ENCODE peak calls at places on chromosomes 6 and 20, in seven cellular contexts. One of them, this sample, is unnamed.

GRCh38 chr6:35071347-35071994 is 69.7 kb downstream of the TCP11 start:
- DNase-seq in HCT116: no peak
- DNase-seq in adrenal gland: no peak
- DNase-seq in uterus: no peak
- DNase-seq in ovary: no peak
- DNase-seq in IMR-90: no peak
- DNase-seq in transverse colon: no peak
- DNase-seq in this sample: no peak

GRCh38 chr20:50534567-50534966 is 24.4 kb downstream of the PTPN1 start:
- DNase-seq in HCT116: no peak
- DNase-seq in adrenal gland: peak
- DNase-seq in uterus: no peak
- DNase-seq in ovary: peak
- DNase-seq in IMR-90: peak
- DNase-seq in transverse colon: no peak
- DNase-seq in this sample: no peak

GRCh38 chr20:45448250-45448649 is 21.3 kb upstream of the WFDC2 start:
- DNase-seq in HCT116: no peak
- DNase-seq in adrenal gland: no peak
- DNase-seq in uterus: no peak
- DNase-seq in ovary: no peak
- DNase-seq in IMR-90: no peak
- DNase-seq in transverse colon: no peak
- DNase-seq in this sample: no peak

GRCh38 chr20:3741846-3742458 is 9.5 kb downstream of the HSPA12B start:
- DNase-seq in HCT116: no peak
- DNase-seq in adrenal gland: no peak
- DNase-seq in uterus: no peak
- DNase-seq in ovary: no peak
- DNase-seq in IMR-90: no peak
- DNase-seq in transverse colon: no peak
- DNase-seq in this sample: no peak

GRCh38 chr20:20237093-20237959 is 130.6 kb upstream of the INSM1 start:
- DNase-seq in HCT116: peak
- DNase-seq in adrenal gland: peak
- DNase-seq in uterus: no peak
- DNase-seq in ovary: no peak
- DNase-seq in IMR-90: peak
- DNase-seq in transverse colon: peak
- DNase-seq in this sample: no peak

GRCh38 chr6:133609404-133610270 is 279.3 kb upstream of the TCF21 start:
- DNase-seq in HCT116: peak
- DNase-seq in adrenal gland: no peak
- DNase-seq in uterus: no peak
- DNase-seq in ovary: no peak
- DNase-seq in IMR-90: peak
- DNase-seq in transverse colon: no peak
- DNase-seq in this sample: no peak

GRCh38 chr6:100209323-100210137 is 215.5 kb upstream of the MCHR2 start:
- DNase-seq in HCT116: no peak
- DNase-seq in adrenal gland: no peak
- DNase-seq in uterus: no peak
- DNase-seq in ovary: no peak
- DNase-seq in IMR-90: peak
- DNase-seq in transverse colon: no peak
- DNase-seq in this sample: no peak

GRCh38 chr6:130632897-130633296 is 194.3 kb upstream of the SMLR1 start:
- DNase-seq in HCT116: no peak
- DNase-seq in adrenal gland: no peak
- DNase-seq in uterus: no peak
- DNase-seq in ovary: no peak
- DNase-seq in IMR-90: no peak
- DNase-seq in transverse colon: no peak
- DNase-seq in this sample: no peak

GRCh38 chr20:60210779-60211617 is 252.8 kb downstream of the CDH26 start:
- DNase-seq in HCT116: peak
- DNase-seq in adrenal gland: peak
- DNase-seq in uterus: peak
- DNase-seq in ovary: peak
- DNase-seq in IMR-90: peak
- DNase-seq in transverse colon: peak
- DNase-seq in this sample: peak

GRCh38 chr6:166655251-166655650 is 28.2 kb upstream of the RPS6KA2 start:
- DNase-seq in HCT116: no peak
- DNase-seq in adrenal gland: no peak
- DNase-seq in uterus: no peak
- DNase-seq in ovary: no peak
- DNase-seq in IMR-90: no peak
- DNase-seq in transverse colon: no peak
- DNase-seq in this sample: no peak

GRCh38 chr6:39950125-39950720 is 16.0 kb upstream of the MOCS1 start:
- DNase-seq in HCT116: no peak
- DNase-seq in adrenal gland: no peak
- DNase-seq in uterus: no peak
- DNase-seq in ovary: no peak
- DNase-seq in IMR-90: no peak
- DNase-seq in transverse colon: no peak
- DNase-seq in this sample: no peak

GRCh38 chr6:2990179-2990931 is 9.3 kb upstream of the NQO2 start:
- DNase-seq in HCT116: no peak
- DNase-seq in adrenal gland: peak
- DNase-seq in uterus: no peak
- DNase-seq in ovary: peak
- DNase-seq in IMR-90: no peak
- DNase-seq in transverse colon: peak
- DNase-seq in this sample: no peak

GRCh38 chr6:19399406-19399805 is 437.8 kb upstream of the ID4 start:
- DNase-seq in HCT116: no peak
- DNase-seq in adrenal gland: no peak
- DNase-seq in uterus: peak
- DNase-seq in ovary: peak
- DNase-seq in IMR-90: peak
- DNase-seq in transverse colon: no peak
- DNase-seq in this sample: no peak

GRCh38 chr6:31634969-31635575 is 14.6 kb downstream of the PRRC2A start:
- DNase-seq in HCT116: no peak
- DNase-seq in adrenal gland: no peak
- DNase-seq in uterus: no peak
- DNase-seq in ovary: no peak
- DNase-seq in IMR-90: no peak
- DNase-seq in transverse colon: no peak
- DNase-seq in this sample: no peak

GRCh38 chr6:47357827-47358226 is 48.1 kb upstream of the TNFRSF21 start:
- DNase-seq in HCT116: no peak
- DNase-seq in adrenal gland: no peak
- DNase-seq in uterus: no peak
- DNase-seq in ovary: no peak
- DNase-seq in IMR-90: no peak
- DNase-seq in transverse colon: no peak
- DNase-seq in this sample: no peak

GRCh38 chr6:21201673-21202430 is 391.7 kb upstream of the SOX4 start:
- DNase-seq in HCT116: no peak
- DNase-seq in adrenal gland: no peak
- DNase-seq in uterus: no peak
- DNase-seq in ovary: no peak
- DNase-seq in IMR-90: no peak
- DNase-seq in transverse colon: no peak
- DNase-seq in this sample: no peak

GRCh38 chr6:41337709-41338108 is 2.3 kb downstream of the NCR2 start:
- DNase-seq in HCT116: no peak
- DNase-seq in adrenal gland: no peak
- DNase-seq in uterus: no peak
- DNase-seq in ovary: no peak
- DNase-seq in IMR-90: no peak
- DNase-seq in transverse colon: no peak
- DNase-seq in this sample: no peak

GRCh38 chr6:12261502-12261901 is 28.7 kb upstream of the EDN1 start:
- DNase-seq in HCT116: no peak
- DNase-seq in adrenal gland: no peak
- DNase-seq in uterus: no peak
- DNase-seq in ovary: no peak
- DNase-seq in IMR-90: no peak
- DNase-seq in transverse colon: peak
- DNase-seq in this sample: no peak

GRCh38 chr6:31791324-31792089 is 4.0 kb downstream of the VARS1 start:
- DNase-seq in HCT116: no peak
- DNase-seq in adrenal gland: peak
- DNase-seq in uterus: peak
- DNase-seq in ovary: peak
- DNase-seq in IMR-90: peak
- DNase-seq in transverse colon: no peak
- DNase-seq in this sample: no peak

GRCh38 chr20:36346256-36346655 is 40.1 kb downstream of the DLGAP4 start:
- DNase-seq in HCT116: no peak
- DNase-seq in adrenal gland: no peak
- DNase-seq in uterus: no peak
- DNase-seq in ovary: no peak
- DNase-seq in IMR-90: no peak
- DNase-seq in transverse colon: no peak
- DNase-seq in this sample: no peak

GRCh38 chr6:170283212-170284081 is 7.4 kb downstream of the DLL1 start:
- DNase-seq in HCT116: no peak
- DNase-seq in adrenal gland: no peak
- DNase-seq in uterus: no peak
- DNase-seq in ovary: peak
- DNase-seq in IMR-90: no peak
- DNase-seq in transverse colon: no peak
- DNase-seq in this sample: no peak

DNA sequence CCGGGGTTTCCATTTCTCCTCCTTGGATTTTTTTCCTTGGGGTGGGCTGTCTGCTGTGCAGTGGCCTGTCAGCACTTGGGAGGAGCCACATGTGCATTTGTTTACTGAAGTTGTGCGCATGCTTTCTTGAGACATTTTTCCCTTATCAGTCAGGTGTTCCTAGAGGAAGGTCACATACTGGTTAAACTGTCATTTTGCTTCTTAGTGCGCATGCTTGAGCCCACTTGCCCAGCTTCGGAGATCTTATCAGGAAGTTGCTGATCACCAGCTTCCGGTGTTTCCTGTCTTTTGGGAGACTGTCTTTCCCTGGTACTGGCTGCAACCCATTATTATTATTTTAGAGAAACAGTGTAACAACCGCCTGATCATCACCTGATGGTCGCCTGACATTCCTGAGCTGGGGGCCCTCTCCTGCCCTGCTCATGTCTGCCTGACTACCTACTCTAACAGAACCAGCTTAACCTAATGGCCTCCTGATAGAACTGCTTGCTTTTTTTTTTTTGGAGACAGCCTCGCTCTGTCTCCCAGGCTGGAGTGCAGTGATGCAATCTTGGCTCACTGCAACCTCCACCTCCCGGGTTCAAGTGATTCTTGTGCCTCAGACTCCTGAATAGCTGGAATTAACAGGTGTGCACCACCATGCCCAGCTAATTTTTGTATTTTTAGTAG is 378 bp upstream of the ERVFRD-1 start:
- DNase-seq in HCT116: no peak
- DNase-seq in adrenal gland: peak
- DNase-seq in uterus: no peak
- DNase-seq in ovary: no peak
- DNase-seq in IMR-90: no peak
- DNase-seq in transverse colon: no peak
- DNase-seq in this sample: no peak
- H3K4me3 ChIP-seq in HCT116: no peak
- H3K4me3 ChIP-seq in adrenal gland: no peak
- H3K4me3 ChIP-seq in uterus: no peak
- H3K4me3 ChIP-seq in ovary: no peak
- H3K4me3 ChIP-seq in IMR-90: no peak
- H3K4me3 ChIP-seq in transverse colon: no peak
- H3K4me3 ChIP-seq in this sample: no peak

DNA sequence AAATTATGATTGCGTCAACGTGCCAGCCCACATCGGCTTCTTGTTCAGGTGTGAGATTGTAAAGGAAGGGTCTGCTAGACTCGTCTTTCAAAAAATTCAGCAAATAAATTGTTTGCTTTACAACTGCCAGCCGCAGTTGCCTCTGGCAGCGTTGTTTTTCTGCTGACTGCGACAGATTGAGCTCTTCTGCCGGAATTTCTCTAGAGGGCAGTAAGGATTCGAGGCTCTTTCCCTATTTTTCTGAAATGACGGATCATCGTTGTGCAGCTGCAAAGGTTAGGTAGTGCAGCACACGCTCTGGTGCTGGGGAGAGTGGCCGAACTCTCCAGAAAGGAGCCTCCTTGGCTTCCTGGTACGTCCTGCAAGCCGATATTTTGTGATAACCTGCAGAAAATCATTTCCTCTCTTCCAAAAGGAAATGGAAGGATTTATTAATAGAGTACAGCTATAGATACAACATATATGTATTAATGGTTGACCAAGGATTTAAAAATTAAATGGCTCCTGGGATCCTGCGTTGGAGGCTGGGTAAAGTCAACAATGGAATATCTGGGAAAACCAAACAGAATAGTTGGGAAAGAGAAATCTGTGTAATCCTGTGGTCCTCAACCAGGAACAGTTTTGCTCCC is 121.9 kb upstream of the ZFP64 start:
- DNase-seq in HCT116: peak
- DNase-seq in adrenal gland: peak
- DNase-seq in uterus: no peak
- DNase-seq in ovary: no peak
- DNase-seq in IMR-90: peak
- DNase-seq in transverse colon: no peak
- DNase-seq in this sample: peak
- TF ChIP-seq CTCF in HCT116: peak
- TF ChIP-seq CTCF in adrenal gland: peak
- TF ChIP-seq CTCF in uterus: peak
- TF ChIP-seq CTCF in ovary: no peak
- TF ChIP-seq CTCF in IMR-90: peak
- TF ChIP-seq CTCF in transverse colon: no peak
- TF ChIP-seq CTCF in this sample: peak

DNA sequence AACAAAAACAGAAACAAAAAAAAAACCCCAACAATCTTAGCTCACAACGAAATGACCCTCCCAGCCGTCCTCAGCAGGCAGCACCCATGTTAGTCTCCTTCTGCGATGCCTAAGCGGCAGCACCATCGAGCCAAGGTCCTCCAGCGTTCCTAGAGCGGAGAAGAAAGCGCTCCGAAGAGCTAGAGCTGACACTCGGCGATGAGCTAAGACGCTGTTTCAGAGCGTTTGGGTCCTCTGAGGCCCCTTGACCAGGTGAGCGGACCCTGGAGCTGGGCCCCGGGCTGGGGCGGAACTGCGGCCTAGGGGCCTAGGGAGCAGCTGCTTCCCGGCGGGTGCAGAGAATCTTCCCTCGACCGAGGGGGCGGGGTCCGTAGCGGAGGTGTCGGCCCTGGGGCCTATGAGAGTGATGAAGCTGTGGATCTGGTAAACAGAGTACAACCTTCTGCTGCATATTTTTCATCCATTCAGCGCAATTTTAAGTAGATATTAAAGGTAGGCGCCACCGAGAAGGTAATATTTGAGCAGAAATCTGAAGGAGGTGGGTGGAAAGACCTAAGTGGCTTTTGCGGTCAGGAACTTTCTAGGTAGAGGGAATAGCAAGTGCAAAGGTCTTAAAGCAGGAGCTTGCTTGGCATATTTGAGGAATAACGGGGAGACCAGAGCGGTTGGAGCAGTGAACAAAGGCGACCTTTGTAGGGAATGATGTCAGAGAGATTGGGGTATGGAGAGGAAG is at the start of gene ZSCAN26:
- DNase-seq in HCT116: peak
- DNase-seq in adrenal gland: peak
- DNase-seq in uterus: peak
- DNase-seq in ovary: peak
- DNase-seq in IMR-90: peak
- DNase-seq in transverse colon: peak
- DNase-seq in this sample: peak
- TF ChIP-seq POLR2A in HCT116: peak
- TF ChIP-seq POLR2A in adrenal gland: peak
- TF ChIP-seq POLR2A in uterus: peak
- TF ChIP-seq POLR2A in ovary: peak
- TF ChIP-seq POLR2A in IMR-90: peak
- TF ChIP-seq POLR2A in transverse colon: peak
- TF ChIP-seq POLR2A in this sample: peak

GRCh38 chr6:15267221-15267620 is 21.4 kb downstream of the JARID2 start:
- DNase-seq in HCT116: no peak
- DNase-seq in adrenal gland: no peak
- DNase-seq in uterus: no peak
- DNase-seq in ovary: no peak
- DNase-seq in IMR-90: no peak
- DNase-seq in transverse colon: no peak
- DNase-seq in this sample: no peak
- H3K4me3 ChIP-seq in HCT116: no peak
- H3K4me3 ChIP-seq in adrenal gland: no peak
- H3K4me3 ChIP-seq in uterus: no peak
- H3K4me3 ChIP-seq in ovary: no peak
- H3K4me3 ChIP-seq in IMR-90: no peak
- H3K4me3 ChIP-seq in transverse colon: no peak
- H3K4me3 ChIP-seq in this sample: no peak

This sample was measured in right lobe of liver.